ENCODE peak calls at places on chromosome 11, in eight cellular contexts. One of them, this sample, is unnamed.

GRCh38 chr11:120168960-120169681 is 31.2 kb upstream of the TRIM29 start:
- DNase-seq in NCI-H345: peak
- DNase-seq in K562: peak
- DNase-seq in stimulated activated CD8-positive, alpha-beta memory T cell treated with anti-CD3 and anti-CD28 coated beads, Interleukin-15, amount 100 ng/mL, for 1 hour: peak
- DNase-seq in HEK293T: peak
- DNase-seq in RWPE1: peak
- DNase-seq in LNCaP clone FGC: no peak
- DNase-seq in T-cell: peak
- DNase-seq in this sample: peak

GRCh38 chr11:123590296-123590912 is 64.0 kb downstream of the SCN3B start:
- DNase-seq in LNCaP clone FGC: no peak
- DNase-seq in RWPE1: peak
- DNase-seq in HEK293T: no peak
- DNase-seq in NCI-H345: no peak
- DNase-seq in stimulated activated CD8-positive, alpha-beta memory T cell treated with anti-CD3 and anti-CD28 coated beads, Interleukin-15, amount 100 ng/mL, for 1 hour: no peak
- DNase-seq in K562: no peak
- DNase-seq in T-cell: no peak
- DNase-seq in this sample: no peak

GRCh38 chr11:65851811-65852507 is 6.0 kb downstream of the CFL1 start:
- DNase-seq in T-cell: no peak
- DNase-seq in RWPE1: no peak
- DNase-seq in LNCaP clone FGC: no peak
- DNase-seq in NCI-H345: no peak
- DNase-seq in stimulated activated CD8-positive, alpha-beta memory T cell treated with anti-CD3 and anti-CD28 coated beads, Interleukin-15, amount 100 ng/mL, for 1 hour: no peak
- DNase-seq in HEK293T: no peak
- DNase-seq in K562: no peak
- DNase-seq in this sample: no peak

GRCh38 chr11:56782167-56782847 is 33.8 kb upstream of the OR9G4 start:
- DNase-seq in HEK293T: no peak
- DNase-seq in T-cell: no peak
- DNase-seq in K562: no peak
- DNase-seq in RWPE1: no peak
- DNase-seq in LNCaP clone FGC: no peak
- DNase-seq in stimulated activated CD8-positive, alpha-beta memory T cell treated with anti-CD3 and anti-CD28 coated beads, Interleukin-15, amount 100 ng/mL, for 1 hour: no peak
- DNase-seq in NCI-H345: no peak
- DNase-seq in this sample: no peak

GRCh38 chr11:86919557-86920210 is 35.5 kb downstream of the FZD4 start:
- DNase-seq in RWPE1: peak
- DNase-seq in NCI-H345: peak
- DNase-seq in K562: peak
- DNase-seq in HEK293T: peak
- DNase-seq in LNCaP clone FGC: peak
- DNase-seq in T-cell: no peak
- DNase-seq in stimulated activated CD8-positive, alpha-beta memory T cell treated with anti-CD3 and anti-CD28 coated beads, Interleukin-15, amount 100 ng/mL, for 1 hour: no peak
- DNase-seq in this sample: peak

GRCh38 chr11:110131386-110132123 is 38.4 kb downstream of the ZC3H12C start:
- DNase-seq in NCI-H345: peak
- DNase-seq in T-cell: no peak
- DNase-seq in LNCaP clone FGC: peak
- DNase-seq in HEK293T: no peak
- DNase-seq in stimulated activated CD8-positive, alpha-beta memory T cell treated with anti-CD3 and anti-CD28 coated beads, Interleukin-15, amount 100 ng/mL, for 1 hour: no peak
- DNase-seq in RWPE1: peak
- DNase-seq in K562: no peak
- DNase-seq in this sample: no peak

GRCh38 chr11:12961615-12962014 is 47.5 kb upstream of the RASSF10 start:
- DNase-seq in NCI-H345: no peak
- DNase-seq in T-cell: no peak
- DNase-seq in stimulated activated CD8-positive, alpha-beta memory T cell treated with anti-CD3 and anti-CD28 coated beads, Interleukin-15, amount 100 ng/mL, for 1 hour: no peak
- DNase-seq in HEK293T: no peak
- DNase-seq in RWPE1: peak
- DNase-seq in LNCaP clone FGC: no peak
- DNase-seq in K562: no peak
- DNase-seq in this sample: no peak

GRCh38 chr11:416051-416756 is 1.4 kb upstream of the SIGIRR start:
- DNase-seq in RWPE1: no peak
- DNase-seq in T-cell: no peak
- DNase-seq in stimulated activated CD8-positive, alpha-beta memory T cell treated with anti-CD3 and anti-CD28 coated beads, Interleukin-15, amount 100 ng/mL, for 1 hour: no peak
- DNase-seq in K562: no peak
- DNase-seq in NCI-H345: no peak
- DNase-seq in LNCaP clone FGC: no peak
- DNase-seq in HEK293T: no peak
- DNase-seq in this sample: no peak

GRCh38 chr11:70899616-70900015 is 352.8 kb downstream of the SHANK2 start:
- DNase-seq in K562: no peak
- DNase-seq in NCI-H345: no peak
- DNase-seq in HEK293T: no peak
- DNase-seq in LNCaP clone FGC: no peak
- DNase-seq in RWPE1: no peak
- DNase-seq in stimulated activated CD8-positive, alpha-beta memory T cell treated with anti-CD3 and anti-CD28 coated beads, Interleukin-15, amount 100 ng/mL, for 1 hour: no peak
- DNase-seq in T-cell: no peak
- DNase-seq in this sample: no peak

GRCh38 chr11:73423506-73423905 is 47.3 kb downstream of the RELT start:
- DNase-seq in LNCaP clone FGC: no peak
- DNase-seq in NCI-H345: no peak
- DNase-seq in K562: no peak
- DNase-seq in RWPE1: peak
- DNase-seq in stimulated activated CD8-positive, alpha-beta memory T cell treated with anti-CD3 and anti-CD28 coated beads, Interleukin-15, amount 100 ng/mL, for 1 hour: no peak
- DNase-seq in HEK293T: no peak
- DNase-seq in T-cell: no peak
- DNase-seq in this sample: peak

This sample was measured in endodermal cell.